ENCODE peak calls at places on chromosomes 3 and 15, in eight cellular contexts. One of them, this sample, is unnamed.
A peak's percentile ranks its signal among the peaks of the same experiment; 100 is the strongest.

GRCh38 chr15:74505837-74506514 is 35.0 kb upstream of the ARID3B start:
- DNase-seq in GM20000: no peak
- DNase-seq in posterior cingulate gyrus: no peak
- DNase-seq in activated T-helper 1 cell treated with anti-CD3 and anti-CD28 coated beads, Interleukin-2, amount 50 U/mL, for 16 hours: no peak
- DNase-seq in NAMALWA: no peak
- DNase-seq in upper lobe of right lung: peak; percentile 25
- DNase-seq in nephron progenitor cell: no peak
- DNase-seq in dermis blood vessel endothelial cell: peak; percentile 33
- DNase-seq in this sample: no peak

GRCh38 chr3:59386165-59386564 is 336.3 kb upstream of the CFAP20DC start:
- DNase-seq in posterior cingulate gyrus: no peak
- DNase-seq in nephron progenitor cell: no peak
- DNase-seq in GM20000: peak; percentile 67
- DNase-seq in upper lobe of right lung: no peak
- DNase-seq in dermis blood vessel endothelial cell: no peak
- DNase-seq in NAMALWA: peak; percentile 1
- DNase-seq in activated T-helper 1 cell treated with anti-CD3 and anti-CD28 coated beads, Interleukin-2, amount 50 U/mL, for 16 hours: no peak
- DNase-seq in this sample: no peak

GRCh38 chr3:18124501-18124900 is 300.6 kb downstream of the SATB1 start:
- DNase-seq in NAMALWA: no peak
- DNase-seq in dermis blood vessel endothelial cell: no peak
- DNase-seq in upper lobe of right lung: no peak
- DNase-seq in posterior cingulate gyrus: no peak
- DNase-seq in nephron progenitor cell: no peak
- DNase-seq in GM20000: no peak
- DNase-seq in activated T-helper 1 cell treated with anti-CD3 and anti-CD28 coated beads, Interleukin-2, amount 50 U/mL, for 16 hours: no peak
- DNase-seq in this sample: no peak

GRCh38 chr15:57201578-57201977 is 174.7 kb upstream of the CGNL1 start:
- DNase-seq in GM20000: no peak
- DNase-seq in nephron progenitor cell: no peak
- DNase-seq in NAMALWA: no peak
- DNase-seq in dermis blood vessel endothelial cell: no peak
- DNase-seq in posterior cingulate gyrus: no peak
- DNase-seq in activated T-helper 1 cell treated with anti-CD3 and anti-CD28 coated beads, Interleukin-2, amount 50 U/mL, for 16 hours: no peak
- DNase-seq in upper lobe of right lung: no peak
- DNase-seq in this sample: no peak

GRCh38 chr3:15499536-15499935 is 22.0 kb downstream of the COLQ start:
- DNase-seq in GM20000: no peak
- DNase-seq in activated T-helper 1 cell treated with anti-CD3 and anti-CD28 coated beads, Interleukin-2, amount 50 U/mL, for 16 hours: no peak
- DNase-seq in nephron progenitor cell: no peak
- DNase-seq in NAMALWA: no peak
- DNase-seq in dermis blood vessel endothelial cell: no peak
- DNase-seq in upper lobe of right lung: no peak
- DNase-seq in posterior cingulate gyrus: no peak
- DNase-seq in this sample: no peak

GRCh38 chr3:152860736-152861135 is 25.8 kb downstream of the P2RY1 start:
- DNase-seq in NAMALWA: no peak
- DNase-seq in GM20000: no peak
- DNase-seq in upper lobe of right lung: no peak
- DNase-seq in activated T-helper 1 cell treated with anti-CD3 and anti-CD28 coated beads, Interleukin-2, amount 50 U/mL, for 16 hours: no peak
- DNase-seq in posterior cingulate gyrus: no peak
- DNase-seq in dermis blood vessel endothelial cell: no peak
- DNase-seq in nephron progenitor cell: no peak
- DNase-seq in this sample: no peak

GRCh38 chr3:36763850-36764703 is at the start of gene DCLK3:
- DNase-seq in GM20000: peak; percentile 28
- DNase-seq in NAMALWA: no peak
- DNase-seq in upper lobe of right lung: no peak
- DNase-seq in activated T-helper 1 cell treated with anti-CD3 and anti-CD28 coated beads, Interleukin-2, amount 50 U/mL, for 16 hours: no peak
- DNase-seq in nephron progenitor cell: peak; percentile 77
- DNase-seq in dermis blood vessel endothelial cell: no peak
- DNase-seq in posterior cingulate gyrus: peak; percentile 19
- DNase-seq in this sample: peak; percentile 19

GRCh38 chr3:26308454-26308853 is 314.1 kb upstream of the LRRC3B start:
- DNase-seq in NAMALWA: no peak
- DNase-seq in upper lobe of right lung: no peak
- DNase-seq in GM20000: no peak
- DNase-seq in posterior cingulate gyrus: no peak
- DNase-seq in activated T-helper 1 cell treated with anti-CD3 and anti-CD28 coated beads, Interleukin-2, amount 50 U/mL, for 16 hours: no peak
- DNase-seq in nephron progenitor cell: no peak
- DNase-seq in dermis blood vessel endothelial cell: no peak
- DNase-seq in this sample: no peak

GRCh38 chr3:64464955-64465354 is 222.8 kb downstream of the ADAMTS9 start:
- DNase-seq in posterior cingulate gyrus: no peak
- DNase-seq in NAMALWA: no peak
- DNase-seq in activated T-helper 1 cell treated with anti-CD3 and anti-CD28 coated beads, Interleukin-2, amount 50 U/mL, for 16 hours: no peak
- DNase-seq in nephron progenitor cell: no peak
- DNase-seq in upper lobe of right lung: no peak
- DNase-seq in GM20000: no peak
- DNase-seq in dermis blood vessel endothelial cell: no peak
- DNase-seq in this sample: no peak

GRCh38 chr3:19116239-19116638 is 32.1 kb upstream of the KCNH8 start:
- DNase-seq in upper lobe of right lung: no peak
- DNase-seq in posterior cingulate gyrus: no peak
- DNase-seq in GM20000: no peak
- DNase-seq in nephron progenitor cell: no peak
- DNase-seq in NAMALWA: no peak
- DNase-seq in activated T-helper 1 cell treated with anti-CD3 and anti-CD28 coated beads, Interleukin-2, amount 50 U/mL, for 16 hours: no peak
- DNase-seq in dermis blood vessel endothelial cell: no peak
- DNase-seq in this sample: no peak

GRCh38 chr3:48466386-48467109 is 20.0 kb downstream of the ATRIP start:
- DNase-seq in NAMALWA: peak; percentile 23
- DNase-seq in posterior cingulate gyrus: no peak
- DNase-seq in GM20000: no peak
- DNase-seq in upper lobe of right lung: peak; percentile 68
- DNase-seq in activated T-helper 1 cell treated with anti-CD3 and anti-CD28 coated beads, Interleukin-2, amount 50 U/mL, for 16 hours: no peak
- DNase-seq in nephron progenitor cell: no peak
- DNase-seq in dermis blood vessel endothelial cell: peak; percentile 32
- DNase-seq in this sample: no peak

GRCh38 chr3:151230644-151231043 is 27.6 kb upstream of the GPR171 start:
- DNase-seq in NAMALWA: peak; percentile 16
- DNase-seq in GM20000: peak; percentile 39
- DNase-seq in dermis blood vessel endothelial cell: peak; percentile 16
- DNase-seq in posterior cingulate gyrus: no peak
- DNase-seq in activated T-helper 1 cell treated with anti-CD3 and anti-CD28 coated beads, Interleukin-2, amount 50 U/mL, for 16 hours: no peak
- DNase-seq in upper lobe of right lung: no peak
- DNase-seq in nephron progenitor cell: no peak
- DNase-seq in this sample: no peak

GRCh38 chr3:124774305-124774673 is 44.0 kb downstream of the UMPS start:
- DNase-seq in nephron progenitor cell: peak; percentile 28
- DNase-seq in upper lobe of right lung: no peak
- DNase-seq in NAMALWA: no peak
- DNase-seq in activated T-helper 1 cell treated with anti-CD3 and anti-CD28 coated beads, Interleukin-2, amount 50 U/mL, for 16 hours: no peak
- DNase-seq in dermis blood vessel endothelial cell: peak; percentile 82
- DNase-seq in GM20000: no peak
- DNase-seq in posterior cingulate gyrus: no peak
- DNase-seq in this sample: no peak

GRCh38 chr3:62672988-62673313 is 202.3 kb downstream of the CADPS start:
- DNase-seq in GM20000: no peak
- DNase-seq in nephron progenitor cell: no peak
- DNase-seq in activated T-helper 1 cell treated with anti-CD3 and anti-CD28 coated beads, Interleukin-2, amount 50 U/mL, for 16 hours: no peak
- DNase-seq in posterior cingulate gyrus: no peak
- DNase-seq in NAMALWA: peak; percentile 9
- DNase-seq in upper lobe of right lung: no peak
- DNase-seq in dermis blood vessel endothelial cell: no peak
- DNase-seq in this sample: no peak

GRCh38 chr3:13484861-13485590 is 4.9 kb downstream of the HDAC11 start:
- DNase-seq in nephron progenitor cell: no peak
- DNase-seq in activated T-helper 1 cell treated with anti-CD3 and anti-CD28 coated beads, Interleukin-2, amount 50 U/mL, for 16 hours: no peak
- DNase-seq in dermis blood vessel endothelial cell: no peak
- DNase-seq in posterior cingulate gyrus: no peak
- DNase-seq in upper lobe of right lung: peak; percentile 91
- DNase-seq in NAMALWA: no peak
- DNase-seq in GM20000: no peak
- DNase-seq in this sample: no peak

GRCh38 chr3:127072971-127073851 is 90.3 kb downstream of the PLXNA1 start:
- DNase-seq in dermis blood vessel endothelial cell: no peak
- DNase-seq in upper lobe of right lung: peak; percentile 52
- DNase-seq in nephron progenitor cell: no peak
- DNase-seq in GM20000: no peak
- DNase-seq in NAMALWA: no peak
- DNase-seq in activated T-helper 1 cell treated with anti-CD3 and anti-CD28 coated beads, Interleukin-2, amount 50 U/mL, for 16 hours: no peak
- DNase-seq in posterior cingulate gyrus: no peak
- DNase-seq in this sample: no peak

GRCh38 chr3:1591327-1592028 is 498.7 kb downstream of the CNTN6 start:
- DNase-seq in upper lobe of right lung: no peak
- DNase-seq in posterior cingulate gyrus: no peak
- DNase-seq in activated T-helper 1 cell treated with anti-CD3 and anti-CD28 coated beads, Interleukin-2, amount 50 U/mL, for 16 hours: no peak
- DNase-seq in dermis blood vessel endothelial cell: no peak
- DNase-seq in nephron progenitor cell: no peak
- DNase-seq in GM20000: no peak
- DNase-seq in NAMALWA: no peak
- DNase-seq in this sample: no peak

GRCh38 chr3:22141769-22142168 is 390.8 kb upstream of the ZNF385D start:
- DNase-seq in GM20000: no peak
- DNase-seq in upper lobe of right lung: no peak
- DNase-seq in NAMALWA: no peak
- DNase-seq in nephron progenitor cell: no peak
- DNase-seq in posterior cingulate gyrus: no peak
- DNase-seq in activated T-helper 1 cell treated with anti-CD3 and anti-CD28 coated beads, Interleukin-2, amount 50 U/mL, for 16 hours: no peak
- DNase-seq in dermis blood vessel endothelial cell: no peak
- DNase-seq in this sample: no peak

GRCh38 chr3:131047582-131047981 is 20.9 kb downstream of the NEK11 start:
- DNase-seq in activated T-helper 1 cell treated with anti-CD3 and anti-CD28 coated beads, Interleukin-2, amount 50 U/mL, for 16 hours: no peak
- DNase-seq in nephron progenitor cell: no peak
- DNase-seq in dermis blood vessel endothelial cell: no peak
- DNase-seq in posterior cingulate gyrus: no peak
- DNase-seq in upper lobe of right lung: no peak
- DNase-seq in NAMALWA: peak; percentile 58
- DNase-seq in GM20000: no peak
- DNase-seq in this sample: no peak

GRCh38 chr3:8416965-8417364 is 84.7 kb upstream of the LMCD1 start:
- DNase-seq in posterior cingulate gyrus: no peak
- DNase-seq in nephron progenitor cell: peak; percentile 32
- DNase-seq in NAMALWA: peak; percentile 47
- DNase-seq in upper lobe of right lung: peak; percentile 73
- DNase-seq in GM20000: no peak
- DNase-seq in dermis blood vessel endothelial cell: peak; percentile 46
- DNase-seq in activated T-helper 1 cell treated with anti-CD3 and anti-CD28 coated beads, Interleukin-2, amount 50 U/mL, for 16 hours: no peak
- DNase-seq in this sample: no peak

GRCh38 chr15:99485992-99486370 is 79.8 kb upstream of the MEF2A start:
- DNase-seq in activated T-helper 1 cell treated with anti-CD3 and anti-CD28 coated beads, Interleukin-2, amount 50 U/mL, for 16 hours: no peak
- DNase-seq in GM20000: no peak
- DNase-seq in NAMALWA: no peak
- DNase-seq in upper lobe of right lung: no peak
- DNase-seq in dermis blood vessel endothelial cell: no peak
- DNase-seq in posterior cingulate gyrus: no peak
- DNase-seq in nephron progenitor cell: no peak
- DNase-seq in this sample: no peak

GRCh38 chr3:30847589-30847988 is 46.9 kb downstream of the GADL1 start:
- DNase-seq in upper lobe of right lung: no peak
- DNase-seq in activated T-helper 1 cell treated with anti-CD3 and anti-CD28 coated beads, Interleukin-2, amount 50 U/mL, for 16 hours: no peak
- DNase-seq in NAMALWA: no peak
- DNase-seq in GM20000: no peak
- DNase-seq in posterior cingulate gyrus: no peak
- DNase-seq in nephron progenitor cell: no peak
- DNase-seq in dermis blood vessel endothelial cell: no peak
- DNase-seq in this sample: no peak

GRCh38 chr15:42921049-42921731 is 612 bp upstream of the TTBK2 start:
- DNase-seq in NAMALWA: peak; percentile 28
- DNase-seq in posterior cingulate gyrus: peak; percentile 51
- DNase-seq in dermis blood vessel endothelial cell: peak; percentile 46
- DNase-seq in GM20000: peak; percentile 22
- DNase-seq in upper lobe of right lung: no peak
- DNase-seq in nephron progenitor cell: peak; percentile 11
- DNase-seq in activated T-helper 1 cell treated with anti-CD3 and anti-CD28 coated beads, Interleukin-2, amount 50 U/mL, for 16 hours: peak; percentile 15
- DNase-seq in this sample: no peak

GRCh38 chr3:52518723-52519444 is 14.8 kb downstream of the NT5DC2 start:
- DNase-seq in GM20000: no peak
- DNase-seq in activated T-helper 1 cell treated with anti-CD3 and anti-CD28 coated beads, Interleukin-2, amount 50 U/mL, for 16 hours: no peak
- DNase-seq in NAMALWA: no peak
- DNase-seq in nephron progenitor cell: peak; percentile 51
- DNase-seq in dermis blood vessel endothelial cell: no peak
- DNase-seq in posterior cingulate gyrus: no peak
- DNase-seq in upper lobe of right lung: peak; percentile 78
- DNase-seq in this sample: no peak

GRCh38 chr3:20123121-20123652 is 62.8 kb downstream of the SGO1 start:
- DNase-seq in posterior cingulate gyrus: no peak
- DNase-seq in dermis blood vessel endothelial cell: no peak
- DNase-seq in activated T-helper 1 cell treated with anti-CD3 and anti-CD28 coated beads, Interleukin-2, amount 50 U/mL, for 16 hours: no peak
- DNase-seq in GM20000: no peak
- DNase-seq in nephron progenitor cell: no peak
- DNase-seq in upper lobe of right lung: no peak
- DNase-seq in NAMALWA: no peak
- DNase-seq in this sample: no peak